ENCODE peak calls at places on chromosomes 11 and 22, in five cellular contexts. Q, X, F, D and K are unnamed samples.

GRCh38 chr11:118136826-118137225 is 15.8 kb downstream of the SCN4B start:
- DNase-seq in Q (no peak), X (no peak), F (no peak), D (no peak), K (no peak)

GRCh38 chr11:1943977-1944376 is 3.2 kb upstream of the MRPL23 start:
- DNase-seq in Q (no peak), X (no peak), F (no peak), D (peak; percentile 13), K (peak; percentile 67)

GRCh38 chr11:95556342-95557151 is 233.0 kb downstream of the FAM76B start:
- DNase-seq in Q (no peak), X (no peak), F (peak; percentile 8), D (no peak), K (no peak)

GRCh38 chr11:26947379-26947844 is 46.5 kb upstream of the FIBIN start:
- DNase-seq in Q (peak; percentile 2), X (peak; percentile 59), F (no peak), D (peak; percentile 63), K (no peak)

GRCh38 chr11:125165111-125165663 is 636 bp downstream of the PKNOX2 start:
- DNase-seq in Q (no peak), X (peak; percentile 76), F (peak; percentile 16), D (peak; percentile 45), K (peak; percentile 79)

GRCh38 chr11:90423378-90423777 is 200.5 kb upstream of the CHORDC1 start:
- DNase-seq in Q (no peak), X (no peak), F (no peak), D (no peak), K (no peak)

GRCh38 chr11:62458212-62459002 is 39.6 kb downstream of the SCGB1A1 start:
- DNase-seq in Q (peak; percentile 16), X (no peak), F (no peak), D (no peak), K (no peak)

GRCh38 chr11:44258190-44258489 is 51.8 kb downstream of the ALX4 start:
- DNase-seq in Q (no peak), X (no peak), F (no peak), D (no peak), K (no peak)

GRCh38 chr22:22903355-22903777 is 15.8 kb downstream of the IGLL5 start:
- DNase-seq in Q (no peak), X (no peak), F (no peak), D (no peak), K (no peak)